ENCODE peak calls at places on chromosomes 6 and 20, in four cellular contexts. Y is H1, R is HepG2, G is K562. B is an unnamed sample.

GRCh38 chr20:61819921-61820825 is 245.5 kb downstream of the TAF4 start:
- DNase-seq in Y (no peak), R (no peak), G (no peak), B (no peak)

GRCh38 chr6:166470029-166470862 is 87.5 kb upstream of the MPC1 start:
- DNase-seq in Y (no peak), R (no peak), G (no peak), B (no peak)

GRCh38 chr6:25084508-25084833 is 148.7 kb upstream of the RIPOR2 start:
- DNase-seq in Y (no peak), R (no peak), G (no peak), B (no peak)

GRCh38 chr6:158760618-158761250 is 58.4 kb downstream of the EZR start:
- DNase-seq in Y (no peak), R (no peak), G (no peak), B (no peak)

GRCh38 chr6:12384417-12384912 is 94.3 kb downstream of the EDN1 start:
- DNase-seq in Y (no peak), R (no peak), G (no peak), B (no peak)

GRCh38 chr6:157229219-157229607 is 94.1 kb downstream of the TMEM242 start:
- DNase-seq in Y (no peak), R (no peak), G (no peak), B (no peak)

GRCh38 chr20:53769041-53769440 is 175.4 kb upstream of the ZNF217 start:
- DNase-seq in Y (no peak), R (peak; percentile 92), G (no peak), B (no peak)

GRCh38 chr6:164085552-164086325 is 671.2 kb downstream of the QKI start:
- DNase-seq in Y (no peak), R (no peak), G (no peak), B (no peak)

GRCh38 chr20:44112456-44112855 is 74.5 kb downstream of the JPH2 start:
- DNase-seq in Y (no peak), R (no peak), G (no peak), B (no peak)

GRCh38 chr6:134464690-134465411 is 146.9 kb upstream of the SGK1 start:
- DNase-seq in Y (no peak), R (no peak), G (no peak), B (no peak)

GRCh38 chr6:16752206-16752867 is 8.9 kb downstream of the ATXN1 start:
- DNase-seq in Y (no peak), R (peak; percentile 74), G (no peak), B (no peak)

GRCh38 chr20:60057123-60057865 is 99.1 kb downstream of the CDH26 start:
- DNase-seq in Y (peak; percentile 44), R (peak; percentile 66), G (peak; percentile 67), B (peak; percentile 36)

GRCh38 chr20:47868744-47869143 is 83.5 kb upstream of the SULF2 start:
- DNase-seq in Y (no peak), R (no peak), G (no peak), B (no peak)

GRCh38 chr6:119241124-119241491 is 108.5 kb downstream of the MAN1A1 start:
- DNase-seq in Y (no peak), R (peak; percentile 31), G (no peak), B (no peak)

GRCh38 chr6:5997420-5998093 is 9.2 kb downstream of the NRN1 start:
- DNase-seq in Y (no peak), R (no peak), G (no peak), B (no peak)

GRCh38 chr6:134446228-134446848 is 128.4 kb upstream of the SGK1 start:
- DNase-seq in Y (no peak), R (no peak), G (no peak), B (no peak)

GRCh38 chr20:41395669-41396664 is 29.3 kb upstream of the EMILIN3 start:
- DNase-seq in Y (no peak), R (peak; percentile 76), G (peak; percentile 12), B (no peak)

GRCh38 chr6:14876778-14877613 is 368.9 kb upstream of the JARID2 start:
- DNase-seq in Y (no peak), R (no peak), G (no peak), B (no peak)

GRCh38 chr20:48193626-48194025 is 408.3 kb upstream of the SULF2 start:
- DNase-seq in Y (no peak), R (no peak), G (no peak), B (no peak)

GRCh38 chr20:10876558-10876957 is 202.8 kb upstream of the JAG1 start:
- DNase-seq in Y (no peak), R (no peak), G (no peak), B (no peak)

GRCh38 chr6:2127484-2127911 is 117.9 kb downstream of the GMDS start:
- DNase-seq in Y (no peak), R (no peak), G (peak; percentile 23), B (no peak)

GRCh38 chr6:169177516-169178196 is 76.0 kb downstream of the THBS2 start:
- DNase-seq in Y (no peak), R (no peak), G (no peak), B (no peak)

GRCh38 chr6:110329348-110329728 is 28.8 kb downstream of the METTL24 start:
- DNase-seq in Y (no peak), R (no peak), G (no peak), B (no peak)

GRCh38 chr20:24745617-24746350 is 203.3 kb upstream of the CST7 start:
- DNase-seq in Y (no peak), R (no peak), G (no peak), B (no peak)

GRCh38 chr6:118281291-118281690 is 266.8 kb upstream of the PLN start:
- DNase-seq in Y (no peak), R (peak; percentile 11), G (no peak), B (no peak)

DNA sequence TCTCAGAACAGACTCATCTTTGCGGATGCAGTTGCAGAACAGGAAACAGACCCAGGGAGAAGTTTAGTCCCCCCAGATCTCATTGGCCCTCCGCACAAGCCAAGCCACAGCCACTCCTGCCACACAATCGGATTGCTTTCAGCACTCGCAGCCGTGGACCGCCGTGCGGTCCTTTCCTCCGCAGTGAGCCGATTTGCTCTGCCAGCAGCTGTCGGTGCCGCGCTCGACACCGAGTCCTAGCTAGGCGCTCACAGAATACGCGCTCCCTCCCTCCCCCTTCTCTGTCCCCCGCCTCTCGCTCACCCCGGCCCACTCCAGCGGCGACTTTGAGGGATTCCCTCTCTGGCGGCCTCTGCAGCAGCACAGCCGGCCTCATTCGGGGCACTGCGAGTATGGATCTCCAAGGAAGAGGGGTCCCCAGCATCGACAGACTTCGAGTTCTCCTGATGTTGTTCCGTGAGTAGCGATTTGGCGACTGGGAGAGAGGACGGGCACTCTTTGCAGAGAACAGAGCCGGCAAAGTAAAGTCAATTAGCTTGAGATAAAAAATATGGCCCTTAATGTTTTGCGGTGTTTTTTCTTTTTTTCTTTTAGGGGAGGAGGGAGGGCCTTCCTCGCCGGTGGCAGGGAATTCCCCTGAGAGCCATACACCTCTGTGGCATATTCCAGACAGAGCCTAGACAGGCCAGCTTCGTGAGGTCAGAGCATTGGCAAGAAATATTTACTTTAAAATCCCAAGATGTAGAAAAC is at the start of gene LAMP5:
- DNase-seq in Y (no peak), R (no peak), G (no peak), B (no peak)
- TF ChIP-seq FOSL1 in Y (no peak), R (no peak), G (no peak), B (no peak)

GRCh38 chr20:3044336-3044965 is 1.0 kb downstream of the GNRH2 start:
- DNase-seq in Y (no peak), R (no peak), G (no peak), B (no peak)

GRCh38 chr20:3041818-3042504 is 1.5 kb upstream of the GNRH2 start:
- DNase-seq in Y (no peak), R (no peak), G (no peak), B (no peak)

GRCh38 chr20:3043381-3043780 is at the start of gene GNRH2:
- DNase-seq in Y (no peak), R (no peak), G (no peak), B (no peak)

GRCh38 chr20:3040086-3040485 is 3.3 kb upstream of the GNRH2 start:
- DNase-seq in Y (no peak), R (no peak), G (no peak), B (no peak)

DNA sequence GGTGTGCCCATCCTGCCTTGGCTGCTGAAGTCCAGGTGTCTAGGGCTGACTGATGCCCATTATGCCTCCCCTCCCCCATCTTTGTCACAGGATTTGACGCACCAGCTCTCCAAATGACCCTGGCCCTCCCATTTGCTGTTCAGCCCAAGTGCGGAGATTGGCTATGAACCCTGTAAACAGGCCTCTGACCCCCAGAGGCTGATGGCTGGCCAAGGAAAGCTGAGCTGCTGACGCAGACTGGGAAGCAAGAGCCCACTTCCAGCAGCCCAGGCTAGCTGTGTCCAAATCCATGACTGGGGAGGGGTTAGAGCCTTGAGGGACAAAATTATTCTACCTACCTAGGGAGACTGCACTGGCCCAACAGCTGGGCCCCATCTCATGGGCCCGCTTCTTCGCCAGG is 801 bp upstream of the GNRH2 start:
- DNase-seq in Y (no peak), R (no peak), G (no peak), B (no peak)
- TF ChIP-seq FOSL1 in Y (no peak), R (no peak), G (no peak), B (no peak)

DNA sequence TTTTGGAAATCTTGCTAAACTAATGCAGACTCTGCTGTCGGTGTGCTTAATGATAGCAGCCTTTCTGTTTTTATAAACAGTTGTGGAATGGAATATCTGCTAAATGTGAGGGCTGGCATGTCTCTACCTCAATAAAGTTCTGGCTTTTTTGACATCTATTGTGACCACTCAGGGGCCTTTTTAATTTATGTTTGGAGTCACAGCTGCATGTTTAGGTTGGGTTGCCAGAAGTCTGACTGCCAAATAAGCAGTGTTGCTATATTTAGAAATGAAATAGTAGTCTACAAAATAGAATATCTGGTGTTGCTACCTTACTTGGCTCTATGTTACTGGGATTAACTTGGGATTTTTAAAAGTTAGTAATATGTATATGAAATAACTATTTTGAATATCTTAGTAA is 125.1 kb upstream of the LOC128125822 start:
- DNase-seq in Y (no peak), R (no peak), G (no peak), B (no peak)
- TF ChIP-seq FOSL1 in Y (no peak), R (no peak), G (no peak), B (no peak)

GRCh38 chr6:45031601-45032000 is 296.5 kb upstream of the RUNX2 start:
- DNase-seq in Y (no peak), R (no peak), G (no peak), B (no peak)
- TF ChIP-seq FOSL1 in Y (no peak), R (no peak), G (no peak), B (no peak)

B was measured in HCT116.